ENCODE peak calls at places on chromosomes 7 and 10, in five cellular contexts. I is IMR-90, R is Peyer's patch, T is right lobe of liver, W is H1. C is an unnamed sample.

GRCh38 chr7:74356589-74357315 is 67.5 kb downstream of the CLIP2 start:
- DNase-seq in W (no peak), I (peak; percentile 53), R (no peak), T (no peak), C (no peak)

GRCh38 chr7:30841801-30842541 is 69.7 kb upstream of the AQP1 start:
- DNase-seq in I (no peak), W (no peak), T (no peak), R (no peak), C (no peak)

GRCh38 chr10:32004161-32004591 is 52.0 kb downstream of the KIF5B start:
- DNase-seq in T (peak; percentile 66), I (no peak), R (no peak), W (peak; percentile 60), C (peak; percentile 83)

GRCh38 chr10:43313901-43314300 is 47.0 kb upstream of the RASGEF1A start:
- DNase-seq in I (no peak), W (no peak), R (no peak), T (no peak), C (no peak)

GRCh38 chr7:37908221-37908788 is 8.3 kb downstream of the SFRP4 start:
- DNase-seq in W (no peak), R (no peak), T (no peak), I (peak; percentile 26), C (no peak)

GRCh38 chr10:67648613-67649229 is 47.3 kb downstream of the CTNNA3 start:
- DNase-seq in T (no peak), W (no peak), R (no peak), I (no peak), C (no peak)

GRCh38 chr7:77727936-77728701 is 31.9 kb downstream of the RSBN1L start:
- DNase-seq in T (no peak), W (no peak), R (no peak), I (peak; percentile 55), C (no peak)

GRCh38 chr10:48343106-48343505 is 36.6 kb downstream of the MAPK8 start:
- DNase-seq in R (no peak), T (no peak), I (no peak), W (no peak), C (no peak)

DNA sequence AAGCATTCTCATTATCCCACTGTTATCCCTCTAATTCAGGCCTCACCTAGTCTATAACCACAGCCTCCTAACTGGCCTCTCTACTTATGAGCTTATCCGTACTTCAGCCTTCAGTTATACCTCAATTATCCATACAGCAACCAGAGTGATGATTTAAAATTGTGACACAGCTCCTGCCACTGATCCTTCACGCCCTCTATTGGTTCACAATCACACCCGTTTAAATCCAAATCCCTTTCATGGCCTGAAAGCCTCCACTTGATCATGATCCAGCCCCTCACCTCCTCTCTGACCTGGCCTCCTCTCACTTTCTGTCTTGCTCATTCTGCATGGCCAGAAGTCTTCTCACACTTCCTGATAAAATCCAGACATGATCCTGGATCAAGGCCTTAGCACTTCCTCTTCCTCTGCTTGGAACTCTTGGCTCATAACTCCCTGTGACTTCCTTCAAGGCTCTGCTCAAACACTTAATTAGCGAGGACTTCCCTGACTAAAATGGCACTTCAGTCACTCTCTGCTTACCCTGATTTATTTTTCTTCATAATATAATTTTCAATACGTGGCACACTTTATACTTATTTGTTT is 19.0 kb upstream of the TMEM26 start:
- DNase-seq in T (no peak), I (no peak), R (no peak), W (no peak), C (no peak)
- TF ChIP-seq CTCF in T (no peak), I (no peak), R (no peak), W (no peak), C (no peak)

DNA sequence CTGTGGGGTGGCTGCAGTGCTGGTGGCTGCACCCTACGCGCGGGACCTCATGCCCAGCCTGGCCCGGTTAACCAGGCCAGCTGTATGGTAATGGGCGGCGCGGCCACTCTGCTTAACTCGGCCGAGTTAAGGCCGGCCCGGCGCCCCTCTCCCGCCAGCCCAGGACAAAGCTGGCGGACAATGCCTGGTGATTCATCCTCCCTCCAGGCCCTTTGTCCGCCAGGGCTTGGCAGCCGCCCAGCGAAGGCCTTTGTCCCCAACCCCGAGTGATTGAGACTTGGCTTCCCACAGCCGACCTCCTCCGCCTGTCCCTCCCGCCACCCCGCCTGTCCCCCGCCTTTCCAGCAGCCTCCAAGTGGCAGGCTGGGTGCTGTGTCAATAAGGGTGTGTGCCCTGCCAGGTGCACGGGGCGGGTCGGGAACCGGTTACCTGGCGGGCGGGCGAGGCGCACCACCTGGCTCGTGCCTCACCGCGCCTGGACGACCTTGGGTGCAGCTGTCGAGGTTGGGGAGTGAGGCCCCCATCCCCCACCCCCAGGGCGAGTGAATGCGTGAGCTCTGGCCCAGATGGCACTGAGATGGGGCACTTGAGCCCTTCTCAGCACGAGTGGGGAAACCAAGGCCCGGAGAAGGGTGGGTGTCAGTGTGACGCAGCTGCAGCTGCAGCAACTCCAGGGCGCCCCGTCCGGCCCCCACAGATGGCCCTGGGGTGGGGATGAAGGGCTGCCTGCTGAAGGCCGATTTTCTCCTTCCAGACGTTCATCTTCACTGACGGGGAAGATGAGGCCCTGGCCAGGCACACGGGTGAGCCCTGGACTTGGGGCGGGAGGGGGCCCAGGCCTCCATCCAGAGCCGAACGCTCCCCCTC is 4.6 kb downstream of the LFNG start:
- DNase-seq in T (peak; percentile 76), R (no peak), I (peak; percentile 41), W (peak; percentile 78), C (peak; percentile 98)
- H3K27ac ChIP-seq in T (peak overlapping the region; percentile 32), R (peak overlapping the region; percentile 99), I (no peak overlapping the region), W (peak overlapping the region; percentile 78), C (peak overlapping the region; percentile 96)

GRCh38 chr10:95415631-95416031 is 124.8 kb upstream of the PDLIM1 start:
- DNase-seq in I (no peak), W (no peak), T (no peak), R (no peak), C (no peak)
- TF ChIP-seq POLR2A in I (no peak), W (no peak), T (no peak), R (no peak), C (peak; percentile 36)

GRCh38 chr7:41820117-41820671 is 117.3 kb upstream of the INHBA start:
- DNase-seq in R (no peak), I (no peak), W (no peak), T (no peak), C (no peak)
- TF ChIP-seq CTCF in R (no peak), I (no peak), W (no peak), T (no peak), C (no peak)

DNA sequence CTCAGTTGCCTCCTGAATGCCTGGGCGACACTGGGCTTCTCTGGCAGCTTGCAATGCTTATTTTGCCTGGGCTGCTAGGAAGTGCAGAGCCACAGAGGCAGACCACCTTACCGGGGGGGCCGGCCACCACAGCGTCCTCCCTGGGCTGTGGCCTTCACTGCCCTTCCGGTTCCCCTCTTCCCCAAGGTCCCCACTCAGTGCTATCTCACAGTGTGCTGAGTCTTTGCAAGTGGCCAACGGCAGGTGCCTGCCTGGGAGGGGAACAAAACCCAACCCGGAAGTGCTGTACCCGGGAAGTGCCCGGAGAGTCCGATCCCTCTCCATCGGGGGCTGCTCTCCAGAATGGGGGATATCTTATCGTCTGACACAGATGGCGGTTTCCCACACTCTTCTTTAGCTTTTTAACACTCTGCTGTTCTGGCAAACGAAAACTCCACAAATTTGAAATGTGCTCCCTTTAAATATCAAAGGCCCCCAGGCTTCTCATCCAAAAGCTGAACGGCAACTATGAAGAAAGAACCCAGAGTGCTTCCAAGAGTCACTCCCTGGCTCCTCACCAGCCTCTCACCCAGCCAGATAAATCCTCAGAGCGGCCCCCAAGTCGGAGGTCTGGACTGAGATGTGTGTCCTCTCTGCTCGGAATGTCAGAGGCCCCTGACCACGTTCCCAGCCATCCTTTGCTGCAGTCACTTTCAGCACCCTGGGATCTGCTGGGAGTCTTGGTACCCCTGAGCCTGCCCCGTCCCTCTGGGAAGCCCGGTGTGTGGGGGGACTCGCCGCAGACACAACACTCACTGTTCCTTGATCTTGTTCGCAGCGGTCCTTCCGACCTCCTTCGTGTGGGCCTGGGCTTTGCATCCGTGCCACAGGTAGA is 165.1 kb downstream of the SVIL start:
- DNase-seq in T (no peak), I (no peak), W (no peak), R (no peak), C (no peak)
- H3K27ac ChIP-seq in T (no peak overlapping the region), I (no peak overlapping the region), W (no peak overlapping the region), R (no peak overlapping the region), C (no peak overlapping the region)

GRCh38 chr10:70814126-70814525 is 1.6 kb upstream of the SGPL1 start:
- DNase-seq in R (no peak), W (no peak), T (no peak), I (no peak), C (no peak)

GRCh38 chr10:70811881-70812280 is 3.9 kb upstream of the SGPL1 start:
- DNase-seq in T (no peak), R (no peak), W (no peak), I (no peak), C (no peak)

GRCh38 chr10:70815504-70816219 is at the start of gene SGPL1:
- DNase-seq in I (peak; percentile 71), W (peak; percentile 98), T (peak; percentile 85), R (peak; percentile 85), C (peak; percentile 92)

GRCh38 chr10:70812814-70813213 is 2.9 kb upstream of the SGPL1 start:
- DNase-seq in T (no peak), W (no peak), R (no peak), I (no peak), C (no peak)

DNA sequence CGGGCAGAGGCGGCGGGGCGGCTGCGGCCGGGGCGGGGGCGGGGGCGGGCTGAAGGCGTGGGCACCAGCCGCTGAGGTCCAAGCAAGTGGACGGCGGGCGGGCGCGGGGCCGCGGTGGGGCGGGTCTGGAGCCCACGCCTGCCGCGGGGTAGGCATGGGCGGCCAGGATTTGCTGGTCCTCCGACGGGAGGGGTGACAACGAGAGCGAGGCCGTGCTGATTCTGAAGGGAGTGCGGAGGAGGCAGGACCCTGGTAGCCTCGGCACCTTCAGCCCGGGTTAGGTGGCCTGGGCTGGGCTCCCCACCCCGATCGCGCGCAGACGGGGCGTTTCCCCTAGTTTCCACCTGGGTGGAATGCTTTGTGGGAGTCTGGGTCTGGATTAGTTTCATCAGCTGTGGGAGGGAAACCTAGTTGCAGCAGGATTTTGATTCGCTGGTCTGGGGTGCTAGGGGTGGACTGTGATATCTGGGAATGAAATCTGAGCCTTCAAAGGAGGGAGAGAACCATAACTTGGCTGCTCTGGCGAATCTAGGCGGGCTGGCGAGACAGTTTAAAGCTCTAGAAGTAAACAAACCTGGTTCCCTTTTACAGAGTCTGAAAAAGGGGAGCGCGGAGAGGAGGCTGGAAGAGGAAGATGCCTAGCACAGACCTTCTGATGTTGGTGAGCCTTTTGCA is 609 bp downstream of the SGPL1 start:
- DNase-seq in T (peak; percentile 88), R (peak; percentile 41), W (peak; percentile 76), I (peak; percentile 91), C (peak; percentile 81)
- TF ChIP-seq POLR2A in T (no peak), R (no peak), W (no peak), I (peak; percentile 50), C (peak; percentile 68)

GRCh38 chr10:86221442-86222335 is 144.9 kb downstream of the GRID1 start:
- DNase-seq in T (no peak), R (no peak), I (no peak), W (no peak), C (no peak)
- TF ChIP-seq CTCF in T (no peak), R (no peak), I (no peak), W (no peak), C (no peak)

GRCh38 chr7:133824123-133824522 is 303.0 kb upstream of the LRGUK start:
- DNase-seq in T (no peak), I (no peak), W (no peak), R (no peak), C (no peak)
- H3K27ac ChIP-seq in T (no peak overlapping the region), I (no peak overlapping the region), W (no peak overlapping the region), R (no peak overlapping the region), C (no peak overlapping the region)

DNA sequence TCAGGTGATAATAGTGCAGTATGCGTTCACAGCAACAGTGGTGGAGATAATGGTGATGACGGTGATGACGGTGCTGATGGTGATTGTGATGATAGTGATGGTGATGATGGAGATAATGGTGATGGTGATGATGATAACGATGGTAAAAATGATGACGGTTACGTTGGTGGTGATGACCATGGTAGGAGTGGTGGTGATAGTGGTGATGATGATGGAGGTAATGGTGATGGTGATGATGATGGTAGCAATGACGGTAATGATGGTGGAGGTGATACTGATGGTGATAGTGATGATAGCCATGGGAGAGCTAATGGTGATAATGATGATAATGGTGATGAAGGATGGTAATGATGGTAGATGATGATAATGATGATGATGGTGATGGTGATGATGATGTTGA is 45.0 kb downstream of the FAM20C start:
- DNase-seq in R (no peak), W (no peak), T (no peak), I (no peak), C (no peak)
- TF ChIP-seq POLR2A in R (no peak), W (no peak), T (no peak), I (no peak), C (no peak)